ENCODE peak calls at places on chromosome 19, in four cellular contexts. M is fibroblast of lung, K is adipocyte, C is heart right ventricle. P is an unnamed sample.

GRCh38 chr19:42345191-42345812 is 19.9 kb downstream of the MEGF8 start:
- DNase-seq in M (peak; percentile 80), K (peak; percentile 86), C (no peak), P (peak; percentile 60)

GRCh38 chr19:3289971-3290569 is 65.6 kb downstream of the CELF5 start:
- DNase-seq in M (no peak), K (no peak), C (no peak), P (no peak)

GRCh38 chr19:30719991-30720329 is 347.8 kb downstream of the ZNF536 start:
- DNase-seq in M (peak; percentile 12), K (no peak), C (peak; percentile 17), P (peak; percentile 31)

GRCh38 chr19:44587863-44588752 is 25.3 kb upstream of the IGSF23 start:
- DNase-seq in M (peak; percentile 99), K (peak; percentile 96), C (no peak), P (peak; percentile 79)

GRCh38 chr19:51018745-51019543 is 565 bp downstream of the KLK10 start:
- DNase-seq in M (no peak), K (no peak), C (no peak), P (no peak)

GRCh38 chr19:51921949-51922348 is 5.3 kb upstream of the ZNF613 start:
- DNase-seq in M (no peak), K (no peak), C (no peak), P (no peak)

GRCh38 chr19:51347209-51347928 is 5.4 kb upstream of the VSIG10L start:
- DNase-seq in M (no peak), K (no peak), C (no peak), P (no peak)

GRCh38 chr19:41575998-41576397 is at the start of gene CEACAM21:
- DNase-seq in M (no peak), K (no peak), C (peak; percentile 53), P (no peak)

GRCh38 chr19:43408043-43408442 is 6.6 kb upstream of the TEX101 start:
- DNase-seq in M (no peak), K (no peak), C (no peak), P (no peak)

GRCh38 chr19:38062959-38063786 is 156.2 kb downstream of the SIPA1L3 start:
- DNase-seq in M (peak; percentile 35), K (no peak), C (no peak), P (peak; percentile 60)

GRCh38 chr19:2424686-2425621 is 2.4 kb downstream of the TIMM13 start:
- DNase-seq in M (peak; percentile 69), K (peak; percentile 69), C (no peak), P (peak; percentile 84)

GRCh38 chr19:36151144-36152051 is 849 bp downstream of the COX7A1 start:
- DNase-seq in M (peak; percentile 11), K (no peak), C (peak; percentile 81), P (peak; percentile 60)

GRCh38 chr19:15616183-15616582 is 1.2 kb downstream of the CYP4F8 start:
- DNase-seq in M (no peak), K (no peak), C (no peak), P (no peak)

GRCh38 chr19:29048873-29049272 is 164.1 kb downstream of the UQCRFS1 start:
- DNase-seq in M (no peak), K (no peak), C (no peak), P (no peak)

GRCh38 chr19:11587302-11587972 is 9.8 kb upstream of the ZNF627 start:
- DNase-seq in M (peak; percentile 69), K (peak; percentile 92), C (peak; percentile 81), P (peak; percentile 84)

GRCh38 chr19:50636317-50637085 is 3.2 kb downstream of the SYT3 start:
- DNase-seq in M (no peak), K (no peak), C (no peak), P (no peak)

DNA sequence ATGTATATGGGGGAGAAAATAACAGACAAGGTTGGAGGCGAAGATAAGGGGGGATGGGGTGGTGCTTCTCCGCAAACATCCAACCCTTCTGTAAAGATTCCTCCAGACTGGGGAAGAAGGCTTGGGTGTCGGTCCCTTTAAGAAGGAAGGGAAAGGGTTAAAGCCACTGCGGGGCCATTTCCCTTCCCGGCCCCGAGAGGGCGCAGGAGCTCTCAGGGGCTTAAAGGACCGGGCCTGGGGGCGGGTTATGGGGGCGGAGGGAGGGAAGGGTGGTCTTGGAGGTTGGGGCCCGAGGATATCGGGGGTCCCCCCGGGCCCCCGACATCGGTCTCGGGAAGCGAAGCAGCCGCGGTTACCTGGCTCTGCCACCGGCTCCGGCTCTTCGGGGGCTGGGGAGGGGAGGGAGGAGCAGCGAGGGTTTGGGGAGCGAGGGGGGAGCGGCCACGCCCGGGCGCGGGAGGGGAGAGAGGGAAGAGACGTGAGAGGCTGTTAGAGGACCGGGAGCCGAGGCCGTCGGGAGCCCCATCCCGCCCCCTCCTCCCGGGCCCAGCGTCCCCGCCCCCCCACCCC is 2.8 kb downstream of the TNNT1 start:
- DNase-seq in M (no peak), K (peak; percentile 14), C (no peak), P (no peak)
- H3K4me3 ChIP-seq in M (no peak overlapping the region), K (no peak overlapping the region), C (no peak overlapping the region), P (no peak overlapping the region)

DNA sequence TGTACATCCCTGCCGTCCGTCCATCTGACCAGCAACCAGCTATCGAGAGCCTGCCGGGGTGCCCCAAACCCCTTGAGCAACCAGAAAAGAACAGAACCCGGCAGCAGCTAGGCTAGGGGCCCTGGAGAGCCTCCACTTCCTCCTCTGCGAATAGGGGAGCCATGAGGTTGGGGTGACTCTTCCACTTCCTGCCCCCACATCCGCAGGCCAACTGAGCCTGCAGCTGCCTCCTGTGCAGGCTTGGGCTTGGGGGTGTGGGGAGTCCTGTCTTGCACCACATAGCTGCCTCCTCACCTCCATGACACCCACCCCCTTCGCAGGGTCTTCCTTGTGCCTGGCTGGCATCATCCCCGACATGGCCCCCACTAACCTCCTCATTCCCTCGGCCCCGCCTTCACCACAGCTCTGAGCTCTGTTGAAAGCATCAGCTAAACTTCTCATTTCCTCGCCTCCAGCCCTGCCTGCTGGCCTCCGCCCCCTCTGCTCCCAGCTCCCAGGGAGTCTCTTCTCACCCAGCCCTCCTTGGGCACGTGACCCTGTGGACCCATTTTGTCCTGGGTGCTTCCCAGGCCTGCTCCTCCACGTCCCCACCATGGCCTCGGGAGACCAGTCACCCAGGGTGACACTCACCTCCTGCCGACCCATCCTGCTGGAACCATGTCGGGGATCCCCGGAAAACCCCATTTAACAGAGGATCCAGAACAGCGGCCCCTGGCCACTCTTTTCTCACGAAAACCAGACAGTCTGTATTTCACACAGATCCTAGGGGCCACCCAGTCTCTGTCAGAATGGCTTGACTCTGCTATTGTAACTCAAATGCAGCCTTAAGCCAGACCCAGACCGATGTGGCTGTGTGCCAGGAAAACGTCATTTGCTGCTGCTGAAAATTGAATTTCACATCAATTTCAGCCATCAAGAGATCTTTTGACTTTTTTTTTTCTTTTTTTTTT is 50.4 kb downstream of the MYO9B start:
- DNase-seq in M (peak; percentile 46), K (no peak), C (peak; percentile 61), P (no peak)
- H3K4me3 ChIP-seq in M (no peak overlapping the region), K (no peak overlapping the region), C (peak overlapping the region; percentile 1), P (no peak overlapping the region)

GRCh38 chr19:46472592-46472991 is 1.2 kb upstream of the PNMA8A start:
- DNase-seq in M (no peak), K (no peak), C (no peak), P (no peak)

GRCh38 chr19:46470376-46470775 is 987 bp downstream of the PNMA8A start:
- DNase-seq in M (no peak), K (no peak), C (no peak), P (no peak)

GRCh38 chr19:46474211-46474610 is 2.8 kb upstream of the PNMA8A start:
- DNase-seq in M (no peak), K (no peak), C (no peak), P (no peak)

GRCh38 chr19:46471116-46471733 is at the start of gene PNMA8A:
- DNase-seq in M (peak; percentile 63), K (peak; percentile 85), C (peak; percentile 65), P (peak; percentile 62)

GRCh38 chr19:46471778-46472543 is 598 bp upstream of the PNMA8A start:
- DNase-seq in M (no peak), K (no peak), C (no peak), P (peak; percentile 45)
- H3K4me3 ChIP-seq in M (no peak overlapping the region), K (peak overlapping the region; percentile 70), C (peak overlapping the region; percentile 55), P (peak overlapping the region; percentile 43)

DNA sequence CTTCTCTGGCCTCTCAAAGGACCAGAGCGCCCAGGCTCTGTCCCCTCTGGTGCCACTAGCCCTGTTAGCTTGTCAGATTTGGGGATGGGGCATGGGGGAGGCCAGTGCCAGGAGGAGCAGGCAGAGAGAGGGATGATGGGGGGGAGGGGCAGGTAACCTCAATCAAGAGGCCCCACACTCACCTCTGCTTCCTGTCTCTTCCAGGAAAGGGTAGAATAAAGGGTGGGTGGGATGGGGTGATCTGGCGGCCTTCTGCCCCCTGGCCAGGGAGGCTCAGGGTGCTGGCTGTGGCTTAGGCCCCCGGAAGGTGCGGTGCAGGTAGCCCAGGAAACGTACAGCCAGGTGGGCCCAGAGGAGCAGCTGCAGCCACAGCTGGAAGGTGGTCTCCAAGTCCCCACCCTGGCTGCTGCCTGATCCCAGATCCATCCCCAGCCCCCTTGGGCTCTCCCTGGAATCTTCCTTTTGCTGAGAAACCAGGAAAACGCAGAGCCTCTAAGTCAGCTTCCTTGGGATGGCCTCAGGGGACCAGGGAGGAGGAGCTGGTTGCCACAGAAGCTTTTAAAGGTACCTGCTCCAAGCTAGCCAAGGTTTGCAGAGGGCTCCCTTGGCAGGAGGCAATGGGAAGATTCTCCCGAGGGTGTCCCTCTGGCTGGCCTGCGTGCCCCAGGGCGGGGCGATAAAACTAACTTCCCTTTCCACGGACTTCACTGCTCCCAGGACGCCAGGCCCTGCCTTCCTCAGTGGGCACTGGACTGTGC is 5.3 kb downstream of the PRKACA start:
- DNase-seq in M (no peak), K (no peak), C (peak; percentile 36), P (peak; percentile 41)
- H3K4me3 ChIP-seq in M (no peak overlapping the region), K (peak overlapping the region; percentile 70), C (peak overlapping the region; percentile 42), P (no peak overlapping the region)

GRCh38 chr19:49534632-49535385 is 7.0 kb downstream of the RCN3 start:
- DNase-seq in M (no peak), K (no peak), C (no peak), P (no peak)
- H3K4me3 ChIP-seq in M (no peak overlapping the region), K (no peak overlapping the region), C (no peak overlapping the region), P (no peak overlapping the region)

P was measured in foreskin fibroblast.